ENCODE peak calls at places on chromosomes 5 and 9, in four cellular contexts. G is IMR-90, D is H1, M is H9. B is an unnamed sample.
A peak's percentile ranks its signal among the peaks of the same experiment; 100 is the strongest.

GRCh38 chr5:24163091-24163490 is 481.7 kb downstream of the CDH10 start:
- DNase-seq in G (no peak), D (no peak), M (no peak), B (no peak)

GRCh38 chr5:168334161-168335094 is 43.0 kb downstream of the WWC1 start:
- DNase-seq in G (peak; percentile 89), D (peak; percentile 81), M (peak; percentile 97), B (peak; percentile 17)

GRCh38 chr5:29963956-29964355 is 1229.5 kb upstream of the CDH6 start:
- DNase-seq in G (no peak), D (no peak), M (no peak), B (no peak)

GRCh38 chr9:69919461-69920061 is 98.9 kb downstream of the CFAP95 start:
- DNase-seq in G (peak; percentile 74), D (no peak), M (no peak), B (peak; percentile 72)

GRCh38 chr9:125949247-125949646 is 202.1 kb downstream of the PBX3 start:
- DNase-seq in G (no peak), D (no peak), M (no peak), B (no peak)

GRCh38 chr5:56330167-56330566 is 97.0 kb upstream of the ANKRD55 start:
- DNase-seq in G (no peak), D (no peak), M (no peak), B (no peak)

GRCh38 chr9:4114569-4115505 is 185.0 kb downstream of the GLIS3 start:
- DNase-seq in G (peak; percentile 86), D (no peak), M (no peak), B (peak; percentile 92)

GRCh38 chr9:89436963-89437625 is 60.8 kb downstream of the SEMA4D start:
- DNase-seq in G (no peak), D (no peak), M (no peak), B (no peak)

GRCh38 chr9:34366365-34366764 is 10.3 kb downstream of the MYORG start:
- DNase-seq in G (no peak), D (no peak), M (no peak), B (no peak)

GRCh38 chr9:84478996-84479395 is 138.4 kb upstream of the SLC28A3 start:
- DNase-seq in G (no peak), D (no peak), M (no peak), B (no peak)

GRCh38 chr5:78922879-78923621 is 62.1 kb downstream of the ARSB start:
- DNase-seq in G (no peak), D (no peak), M (no peak), B (no peak)

GRCh38 chr5:78669331-78669730 is 20.8 kb upstream of the LHFPL2 start:
- DNase-seq in G (no peak), D (no peak), M (no peak), B (no peak)

GRCh38 chr9:123680382-123680781 is 249.5 kb downstream of the DENND1A start:
- DNase-seq in G (no peak), D (no peak), M (no peak), B (no peak)

GRCh38 chr9:126673689-126674364 is 60.1 kb downstream of the LMX1B start:
- DNase-seq in G (peak; percentile 2), D (no peak), M (no peak), B (peak; percentile 13)

GRCh38 chr5:14250094-14250777 is 107.1 kb downstream of the TRIO start:
- DNase-seq in G (peak; percentile 86), D (no peak), M (no peak), B (peak; percentile 52)

GRCh38 chr9:70260007-70260443 is 1.2 kb downstream of the SMC5 start:
- DNase-seq in G (no peak), D (no peak), M (no peak), B (no peak)

GRCh38 chr9:109745335-109746283 is 34.4 kb upstream of the PALM2AKAP2 start:
- DNase-seq in G (peak; percentile 75), D (no peak), M (no peak), B (peak; percentile 56)

GRCh38 chr9:105413486-105414068 is 34.3 kb upstream of the FSD1L start:
- DNase-seq in G (peak; percentile 53), D (no peak), M (peak; percentile 35), B (peak; percentile 48)

GRCh38 chr9:84781431-84781830 is 111.9 kb downstream of the NTRK2 start:
- DNase-seq in G (no peak), D (no peak), M (no peak), B (peak; percentile 10)

DNA sequence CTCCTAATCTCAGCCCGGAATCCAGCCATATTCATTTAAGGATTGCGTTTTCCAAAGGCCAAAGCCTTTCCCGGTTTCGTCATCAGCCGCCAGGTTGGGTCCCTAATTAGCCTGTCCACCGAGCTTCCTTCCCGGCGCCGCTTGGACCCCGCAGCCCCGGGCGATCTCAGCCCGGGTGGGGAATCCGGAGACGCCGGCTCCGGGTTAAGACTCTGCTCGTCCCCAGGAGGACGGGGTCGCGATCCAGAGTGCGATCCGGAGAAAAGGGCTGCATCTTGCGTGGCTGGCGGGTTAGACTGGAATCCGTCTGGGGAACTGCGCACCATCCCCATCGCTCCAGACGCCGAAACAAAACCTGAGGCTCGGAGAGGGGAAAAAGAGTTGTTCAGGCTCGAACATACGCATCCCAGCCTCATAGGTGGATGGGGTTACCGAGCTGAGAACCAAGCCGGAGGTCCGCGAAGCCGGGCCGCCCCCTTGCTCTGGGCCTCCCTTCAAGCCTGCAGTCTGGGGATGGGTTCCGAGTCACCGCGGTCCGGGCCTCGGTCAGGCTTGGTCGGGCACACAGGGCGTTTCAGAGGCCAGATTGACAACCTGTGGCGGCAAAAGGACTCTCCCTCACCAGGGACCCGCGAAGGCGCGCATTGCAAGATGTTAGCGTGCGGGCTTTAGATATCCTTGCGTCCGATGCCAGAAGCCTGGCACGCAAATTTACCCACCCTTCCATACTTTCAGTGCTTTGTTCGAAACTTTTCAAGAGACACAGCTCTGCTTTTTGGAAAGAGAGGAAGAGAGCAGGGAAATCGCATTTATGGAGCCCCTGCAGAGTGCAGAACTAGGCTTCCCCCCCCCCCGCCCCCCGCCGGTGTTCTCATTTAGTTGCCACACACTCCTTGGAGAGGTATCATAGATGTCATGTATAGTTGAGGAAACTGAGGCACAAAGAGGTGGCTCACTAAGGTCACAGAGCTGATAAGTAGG is 7.9 kb downstream of the MSX2 start:
- DNase-seq in G (no peak), D (no peak), M (peak; percentile 59), B (no peak)
- H3K14ac ChIP-seq in G (no peak overlapping the region), D (no peak overlapping the region), M (no peak overlapping the region), B (no peak overlapping the region)

GRCh38 chr9:98039474-98040072 is 17.0 kb upstream of the NANS start:
- DNase-seq in G (peak; percentile 38), D (no peak), M (no peak), B (no peak)

GRCh38 chr9:98037362-98037761 is 19.2 kb upstream of the NANS start:
- DNase-seq in G (peak; percentile 35), D (no peak), M (no peak), B (no peak)

GRCh38 chr9:98043921-98044320 is 12.6 kb upstream of the NANS start:
- DNase-seq in G (no peak), D (no peak), M (no peak), B (no peak)

GRCh38 chr9:98038958-98039357 is 17.6 kb upstream of the NANS start:
- DNase-seq in G (no peak), D (no peak), M (no peak), B (no peak)

GRCh38 chr9:98040212-98040611 is 16.3 kb upstream of the NANS start:
- DNase-seq in G (no peak), D (no peak), M (no peak), B (no peak)
- H2AK5ac ChIP-seq in G (no peak overlapping the region), D (no peak overlapping the region), M (no peak overlapping the region), B (peak overlapping the region; percentile 46)

GRCh38 chr5:72721844-72722243 is 94.6 kb upstream of the TNPO1 start:
- DNase-seq in G (no peak), D (no peak), M (no peak), B (no peak)

GRCh38 chr5:72723584-72723983 is 92.9 kb upstream of the TNPO1 start:
- DNase-seq in G (no peak), D (no peak), M (no peak), B (no peak)

GRCh38 chr5:72720205-72720604 is 96.3 kb upstream of the TNPO1 start:
- DNase-seq in G (no peak), D (no peak), M (no peak), B (no peak)

DNA sequence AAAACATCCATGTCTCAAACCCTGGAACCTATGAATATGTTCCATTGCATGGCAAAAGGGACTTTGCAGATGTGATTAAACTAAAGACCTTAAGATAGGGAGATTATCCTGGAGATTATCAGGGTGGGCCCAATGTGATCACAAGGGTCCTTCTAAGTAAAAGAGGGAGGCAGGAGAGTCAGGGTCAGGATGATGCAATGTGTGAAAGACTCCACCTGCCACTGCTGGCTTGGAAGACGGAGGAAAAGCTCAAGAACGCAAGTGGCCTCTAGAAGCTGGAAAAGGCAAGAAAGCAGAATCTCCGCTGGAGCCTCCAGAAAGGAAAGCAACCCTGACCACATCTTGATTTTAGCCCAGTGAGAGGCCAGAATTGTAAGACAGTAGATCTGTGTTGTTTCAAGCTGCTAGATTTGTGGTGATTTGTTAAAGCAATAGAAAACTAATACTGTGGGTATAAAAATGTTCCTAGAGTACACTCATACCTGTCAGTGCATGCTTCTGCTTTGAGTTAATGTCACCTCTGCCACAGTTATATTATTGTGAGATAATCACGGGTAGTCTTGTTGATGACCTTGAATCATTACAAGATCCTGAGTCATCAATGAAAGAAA is 93.6 kb upstream of the TNPO1 start:
- DNase-seq in G (no peak), D (no peak), M (no peak), B (no peak)
- H3K18ac ChIP-seq in G (no peak overlapping the region), D (no peak overlapping the region), M (no peak overlapping the region), B (no peak overlapping the region)

DNA sequence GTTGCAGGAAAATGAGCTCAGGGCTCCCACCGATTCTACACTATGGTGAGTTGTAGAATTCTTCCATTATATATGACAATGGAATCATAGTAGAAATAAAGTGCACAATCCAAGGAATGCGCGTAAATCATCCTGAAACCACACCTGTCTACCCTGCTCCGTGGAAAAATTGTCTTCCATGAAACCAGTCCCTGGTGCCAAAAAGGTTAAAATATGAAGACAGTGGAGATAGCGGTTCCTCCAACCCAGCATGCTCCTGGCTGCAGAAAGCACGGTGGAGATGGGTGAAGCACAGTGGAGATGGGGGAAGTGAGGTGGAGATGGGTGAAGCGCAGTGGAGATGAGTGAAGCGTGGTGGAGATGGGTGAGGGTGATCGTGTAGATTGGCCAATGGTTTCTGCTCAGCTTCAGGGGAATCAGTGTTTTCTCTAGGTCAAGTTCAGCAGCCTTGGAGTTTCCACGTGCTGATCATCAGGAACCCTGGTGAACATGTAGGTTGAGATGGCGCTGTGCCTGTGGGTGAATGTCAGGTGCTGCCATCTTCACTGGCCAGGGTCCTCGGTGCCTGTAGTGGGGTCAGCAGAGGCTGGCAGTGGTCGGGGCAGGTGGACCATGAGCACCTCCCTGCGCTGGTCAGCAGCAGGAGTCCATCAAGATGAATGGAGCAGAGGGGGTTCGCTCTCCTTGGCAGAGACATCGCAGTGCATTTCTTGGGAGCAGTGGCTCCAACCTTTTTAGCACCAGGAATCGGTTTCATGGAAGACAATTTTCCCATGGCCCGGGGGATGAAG is 20.3 kb downstream of the PAEP start:
- DNase-seq in G (no peak), D (no peak), M (no peak), B (no peak)
- H3K14ac ChIP-seq in G (no peak overlapping the region), D (no peak overlapping the region), M (no peak overlapping the region), B (no peak overlapping the region)

DNA sequence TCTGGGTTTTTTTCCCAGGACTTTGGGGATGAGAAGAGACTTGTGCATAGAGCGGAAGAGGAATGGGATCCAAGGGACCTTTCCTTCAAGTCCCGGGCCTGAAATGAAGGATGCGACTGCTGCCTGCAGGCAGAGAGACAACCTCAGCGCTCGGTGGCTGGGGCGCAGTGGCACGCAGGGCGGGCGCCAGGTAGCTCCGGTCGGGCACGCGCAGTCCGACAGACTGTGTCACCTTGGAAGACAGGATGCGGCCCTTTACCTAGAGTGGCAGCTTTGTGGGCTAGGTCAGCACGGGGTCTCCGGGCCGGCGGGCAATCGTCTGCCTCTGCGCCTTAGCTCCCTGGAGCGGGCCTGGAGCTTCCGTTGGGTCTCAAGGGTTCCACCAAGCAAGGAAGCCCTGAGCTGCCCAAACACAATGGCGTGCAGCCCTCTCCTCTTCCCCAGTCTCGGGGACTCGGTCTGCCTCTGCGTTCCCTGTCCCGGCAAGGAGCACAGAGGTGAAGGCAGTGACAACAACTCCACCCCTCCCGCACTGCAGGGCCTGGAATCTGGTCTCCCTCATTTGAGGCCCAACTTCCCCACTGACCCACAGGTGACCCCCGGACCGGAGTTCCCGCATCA is 6.0 kb downstream of the BARX1 start:
- DNase-seq in G (no peak), D (no peak), M (peak; percentile 64), B (no peak)
- H2AK5ac ChIP-seq in G (no peak overlapping the region), D (no peak overlapping the region), M (no peak overlapping the region), B (no peak overlapping the region)